ENCODE peak calls at places on chromosomes 6 and 20, in seven cellular contexts. B, D, A, V, G, E and I are unnamed samples.

GRCh38 chr20:43194187-43194586 is 4.5 kb upstream of the PTPRT start:
- DNase-seq in B (no peak), D (no peak), A (no peak), V (no peak), G (no peak), E (no peak), I (no peak)

GRCh38 chr6:157280947-157281346 is 42.4 kb downstream of the TMEM242 start:
- DNase-seq in B (no peak), D (no peak), A (no peak), V (no peak), G (no peak), E (no peak), I (no peak)

GRCh38 chr6:29995346-29995777 is 53.0 kb downstream of the HLA-A start:
- DNase-seq in B (peak), D (no peak), A (no peak), V (peak), G (no peak), E (no peak), I (no peak)

GRCh38 chr6:5894357-5894756 is 112.4 kb downstream of the NRN1 start:
- DNase-seq in B (no peak), D (no peak), A (no peak), V (no peak), G (no peak), E (no peak), I (no peak)

GRCh38 chr6:9593566-9593965 is 821.3 kb downstream of the TFAP2A start:
- DNase-seq in B (no peak), D (no peak), A (no peak), V (no peak), G (no peak), E (no peak), I (no peak)

GRCh38 chr6:157531986-157532365 is 151.0 kb downstream of the ZDHHC14 start:
- DNase-seq in B (no peak), D (no peak), A (no peak), V (no peak), G (no peak), E (no peak), I (no peak)

GRCh38 chr20:62219992-62220665 is at the start of gene HRH3:
- DNase-seq in B (no peak), D (peak), A (peak), V (no peak), G (peak), E (peak), I (no peak)

GRCh38 chr6:43951756-43952675 is 175.2 kb downstream of the MRPL14 start:
- DNase-seq in B (no peak), D (no peak), A (no peak), V (no peak), G (no peak), E (no peak), I (no peak)

GRCh38 chr6:133130863-133131262 is 110.3 kb upstream of the EYA4 start:
- DNase-seq in B (no peak), D (no peak), A (no peak), V (peak), G (peak), E (no peak), I (no peak)

GRCh38 chr6:111844376-111844775 is 28.9 kb downstream of the FYN start:
- DNase-seq in B (no peak), D (no peak), A (no peak), V (no peak), G (no peak), E (no peak), I (no peak)

GRCh38 chr6:22717906-22718305 is 148.5 kb downstream of the HDGFL1 start:
- DNase-seq in B (no peak), D (no peak), A (no peak), V (no peak), G (no peak), E (peak), I (no peak)

GRCh38 chr6:160851031-160851430 is 140.5 kb upstream of the MAP3K4 start:
- DNase-seq in B (no peak), D (no peak), A (no peak), V (no peak), G (no peak), E (no peak), I (no peak)

GRCh38 chr6:32087574-32088486 is 21.3 kb downstream of the TNXB start:
- DNase-seq in B (peak), D (peak), A (peak), V (peak), G (peak), E (peak), I (peak)

GRCh38 chr6:55822815-55823214 is 52.6 kb downstream of the BMP5 start:
- DNase-seq in B (peak), D (no peak), A (no peak), V (peak), G (no peak), E (no peak), I (no peak)

GRCh38 chr20:48830826-48831318 is 3.1 kb upstream of the PREX1 start:
- DNase-seq in B (no peak), D (no peak), A (no peak), V (no peak), G (no peak), E (no peak), I (no peak)

GRCh38 chr20:47066484-47067270 is 172.0 kb downstream of the EYA2 start:
- DNase-seq in B (peak), D (no peak), A (no peak), V (no peak), G (no peak), E (no peak), I (no peak)

GRCh38 chr6:37584654-37585522 is 85.2 kb upstream of the CCDC167 start:
- DNase-seq in B (no peak), D (no peak), A (no peak), V (no peak), G (no peak), E (no peak), I (no peak)

GRCh38 chr20:51498765-51499540 is 43.6 kb downstream of the NFATC2 start:
- DNase-seq in B (no peak), D (no peak), A (no peak), V (no peak), G (no peak), E (no peak), I (no peak)

GRCh38 chr20:9088556-9088955 is 19.7 kb downstream of the PLCB4 start:
- DNase-seq in B (no peak), D (no peak), A (no peak), V (no peak), G (no peak), E (no peak), I (no peak)

GRCh38 chr6:37303891-37304503 is 46.1 kb upstream of the TMEM217 start:
- DNase-seq in B (peak), D (no peak), A (peak), V (peak), G (peak), E (no peak), I (no peak)

GRCh38 chr6:21846541-21847451 is 253.2 kb downstream of the SOX4 start:
- DNase-seq in B (no peak), D (no peak), A (no peak), V (no peak), G (no peak), E (no peak), I (no peak)

GRCh38 chr6:66396145-66396544 is 689.1 kb upstream of the EYS start:
- DNase-seq in B (no peak), D (no peak), A (no peak), V (no peak), G (peak), E (no peak), I (no peak)

GRCh38 chr20:58094160-58094559 is 134.3 kb downstream of the ANKRD60 start:
- DNase-seq in B (no peak), D (no peak), A (no peak), V (no peak), G (no peak), E (no peak), I (no peak)

GRCh38 chr20:58179083-58179431 is 49.4 kb downstream of the ANKRD60 start:
- DNase-seq in B (no peak), D (no peak), A (no peak), V (no peak), G (no peak), E (no peak), I (no peak)

GRCh38 chr6:40485300-40485699 is 101.9 kb downstream of the LRFN2 start:
- DNase-seq in B (no peak), D (no peak), A (no peak), V (no peak), G (peak), E (no peak), I (no peak)

GRCh38 chr20:53606364-53606985 is 12.8 kb upstream of the ZNF217 start:
- DNase-seq in B (peak), D (no peak), A (no peak), V (peak), G (peak), E (peak), I (no peak)

GRCh38 chr6:859936-860335 is 167.0 kb upstream of the EXOC2 start:
- DNase-seq in B (no peak), D (no peak), A (no peak), V (no peak), G (no peak), E (no peak), I (no peak)

GRCh38 chr6:71190809-71191208 is 97.8 kb upstream of the OGFRL1 start:
- DNase-seq in B (peak), D (no peak), A (no peak), V (peak), G (no peak), E (no peak), I (no peak)

GRCh38 chr20:52454660-52455059 is 263.1 kb upstream of the ZFP64 start:
- DNase-seq in B (peak), D (no peak), A (no peak), V (peak), G (no peak), E (no peak), I (no peak)

GRCh38 chr6:155265843-155266535 is 2.2 kb downstream of the CLDN20 start:
- DNase-seq in B (no peak), D (no peak), A (no peak), V (no peak), G (no peak), E (no peak), I (no peak)
- TF ChIP-seq CTCF in B (no peak), D (no peak), A (no peak), V (no peak), G (no peak), E (no peak), I (no peak)

GRCh38 chr6:15513801-15514711 is 148.8 kb downstream of the DTNBP1 start:
- DNase-seq in B (no peak), D (no peak), A (no peak), V (no peak), G (no peak), E (no peak), I (no peak)

GRCh38 chr6:15511248-15512125 is 151.3 kb downstream of the DTNBP1 start:
- DNase-seq in B (no peak), D (no peak), A (no peak), V (no peak), G (no peak), E (no peak), I (no peak)

GRCh38 chr6:15513131-15513771 is 149.6 kb downstream of the DTNBP1 start:
- DNase-seq in B (no peak), D (no peak), A (no peak), V (no peak), G (peak), E (no peak), I (no peak)

GRCh38 chr6:15510536-15511247 is 152.1 kb downstream of the DTNBP1 start:
- DNase-seq in B (no peak), D (no peak), A (no peak), V (no peak), G (no peak), E (no peak), I (no peak)

GRCh38 chr6:15512126-15512525 is 150.7 kb downstream of the DTNBP1 start:
- DNase-seq in B (no peak), D (no peak), A (peak), V (no peak), G (peak), E (no peak), I (no peak)
- TF ChIP-seq CTCF in B (peak), D (no peak), A (no peak), V (no peak), G (peak), E (no peak), I (no peak)

GRCh38 chr6:143206550-143206949 is 145.9 kb downstream of the AIG1 start:
- DNase-seq in B (no peak), D (no peak), A (no peak), V (no peak), G (no peak), E (no peak), I (no peak)

GRCh38 chr6:143213977-143214376 is 153.3 kb downstream of the AIG1 start:
- DNase-seq in B (no peak), D (no peak), A (no peak), V (peak), G (no peak), E (no peak), I (no peak)

GRCh38 chr6:143205983-143206382 is 145.3 kb downstream of the AIG1 start:
- DNase-seq in B (peak), D (no peak), A (no peak), V (peak), G (no peak), E (no peak), I (no peak)

GRCh38 chr6:143215363-143215762 is 154.7 kb downstream of the AIG1 start:
- DNase-seq in B (no peak), D (no peak), A (no peak), V (no peak), G (no peak), E (no peak), I (no peak)

DNA sequence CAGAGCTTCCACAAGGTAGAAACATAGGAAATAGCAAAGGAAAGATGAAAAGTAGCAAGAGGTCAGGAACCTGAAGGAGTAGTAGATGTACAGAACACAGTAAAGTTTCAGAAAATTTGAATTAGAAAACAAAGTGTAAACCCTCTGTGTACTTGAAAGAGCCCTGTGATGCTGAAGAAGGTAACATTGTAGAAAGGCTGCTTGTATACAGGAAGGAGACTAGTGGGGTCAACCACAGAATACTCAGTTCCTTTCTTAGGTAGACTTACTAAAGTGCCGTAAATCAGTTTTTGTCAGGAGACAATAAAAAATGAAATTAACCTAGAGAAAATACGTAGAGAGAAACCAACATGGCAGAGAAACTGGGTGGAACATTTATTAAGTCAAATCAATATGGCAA is 149.7 kb downstream of the AIG1 start:
- DNase-seq in B (no peak), D (no peak), A (no peak), V (no peak), G (no peak), E (no peak), I (no peak)
- TF ChIP-seq CTCF in B (no peak), D (no peak), A (no peak), V (no peak), G (no peak), E (no peak), I (no peak)

GRCh38 chr6:2939315-2940009 is 31.9 kb downstream of the SERPINB6 start:
- DNase-seq in B (no peak), D (no peak), A (no peak), V (no peak), G (peak), E (peak), I (no peak)

GRCh38 chr6:2940010-2940850 is 31.1 kb downstream of the SERPINB6 start:
- DNase-seq in B (no peak), D (peak), A (no peak), V (no peak), G (peak), E (peak), I (no peak)

GRCh38 chr6:2937627-2938003 is 33.8 kb downstream of the SERPINB6 start:
- DNase-seq in B (no peak), D (no peak), A (no peak), V (no peak), G (no peak), E (no peak), I (no peak)

GRCh38 chr6:2938004-2938631 is 33.2 kb downstream of the SERPINB6 start:
- DNase-seq in B (no peak), D (no peak), A (no peak), V (no peak), G (peak), E (peak), I (no peak)

GRCh38 chr6:2938632-2939083 is 32.7 kb downstream of the SERPINB6 start:
- DNase-seq in B (no peak), D (no peak), A (no peak), V (no peak), G (peak), E (peak), I (no peak)
- TF ChIP-seq CTCF in B (no peak), D (no peak), A (no peak), V (peak), G (no peak), E (no peak), I (no peak)

GRCh38 chr20:40880063-40880715 is 148.4 kb upstream of the TOP1 start:
- DNase-seq in B (no peak), D (no peak), A (no peak), V (no peak), G (no peak), E (no peak), I (no peak)
- TF ChIP-seq CTCF in B (no peak), D (no peak), A (no peak), V (peak), G (no peak), E (no peak), I (no peak)

DNA sequence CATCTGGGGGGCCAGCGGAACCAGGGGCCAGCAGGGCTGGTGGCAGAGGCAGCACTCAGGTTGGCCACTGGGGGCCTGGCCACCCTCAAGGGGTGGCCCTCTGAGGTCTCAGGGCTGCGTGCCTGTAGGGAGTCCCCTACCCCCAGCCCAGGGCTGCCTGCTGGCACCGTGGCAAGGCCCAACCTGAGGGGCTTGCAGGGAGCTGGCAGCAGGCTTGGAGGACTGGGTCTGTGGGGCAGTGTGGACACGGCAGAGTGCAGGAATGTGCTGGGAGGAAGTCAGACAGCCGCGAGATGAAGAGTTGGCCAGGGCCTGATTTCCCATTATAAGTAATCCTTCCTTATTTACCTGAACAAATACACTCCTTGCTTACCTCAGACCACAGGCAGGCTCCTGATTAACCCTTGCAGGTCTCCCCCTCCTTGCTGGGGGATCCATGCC is at the start of gene SPDEF:
- DNase-seq in B (no peak), D (no peak), A (no peak), V (no peak), G (no peak), E (peak), I (no peak)
- TF ChIP-seq CTCF in B (no peak), D (no peak), A (no peak), V (no peak), G (no peak), E (no peak), I (no peak)

GRCh38 chr6:151590742-151591141 is 96.9 kb downstream of the CCDC170 start:
- DNase-seq in B (no peak), D (no peak), A (no peak), V (no peak), G (no peak), E (no peak), I (no peak)

GRCh38 chr6:151592449-151593169 is 98.8 kb downstream of the CCDC170 start:
- DNase-seq in B (no peak), D (no peak), A (no peak), V (no peak), G (no peak), E (no peak), I (no peak)

GRCh38 chr6:151589667-151590066 is 95.8 kb downstream of the CCDC170 start:
- DNase-seq in B (no peak), D (no peak), A (no peak), V (no peak), G (no peak), E (no peak), I (no peak)
- TF ChIP-seq CTCF in B (no peak), D (no peak), A (no peak), V (no peak), G (no peak), E (no peak), I (no peak)

GRCh38 chr20:59940956-59941294 is 736 bp downstream of the FAM217B start:
- DNase-seq in B (no peak), D (no peak), A (no peak), V (no peak), G (no peak), E (no peak), I (no peak)

GRCh38 chr20:59939052-59939878 is 840 bp downstream of the PPP1R3D start:
- DNase-seq in B (peak), D (no peak), A (peak), V (peak), G (peak), E (no peak), I (no peak)

GRCh38 chr20:59939879-59940128 is 301 bp downstream of the PPP1R3D start:
- DNase-seq in B (no peak), D (no peak), A (peak), V (no peak), G (peak), E (peak), I (no peak)

GRCh38 chr20:59938696-59939051 is 1.4 kb downstream of the PPP1R3D start:
- DNase-seq in B (no peak), D (no peak), A (no peak), V (peak), G (no peak), E (no peak), I (no peak)

DNA sequence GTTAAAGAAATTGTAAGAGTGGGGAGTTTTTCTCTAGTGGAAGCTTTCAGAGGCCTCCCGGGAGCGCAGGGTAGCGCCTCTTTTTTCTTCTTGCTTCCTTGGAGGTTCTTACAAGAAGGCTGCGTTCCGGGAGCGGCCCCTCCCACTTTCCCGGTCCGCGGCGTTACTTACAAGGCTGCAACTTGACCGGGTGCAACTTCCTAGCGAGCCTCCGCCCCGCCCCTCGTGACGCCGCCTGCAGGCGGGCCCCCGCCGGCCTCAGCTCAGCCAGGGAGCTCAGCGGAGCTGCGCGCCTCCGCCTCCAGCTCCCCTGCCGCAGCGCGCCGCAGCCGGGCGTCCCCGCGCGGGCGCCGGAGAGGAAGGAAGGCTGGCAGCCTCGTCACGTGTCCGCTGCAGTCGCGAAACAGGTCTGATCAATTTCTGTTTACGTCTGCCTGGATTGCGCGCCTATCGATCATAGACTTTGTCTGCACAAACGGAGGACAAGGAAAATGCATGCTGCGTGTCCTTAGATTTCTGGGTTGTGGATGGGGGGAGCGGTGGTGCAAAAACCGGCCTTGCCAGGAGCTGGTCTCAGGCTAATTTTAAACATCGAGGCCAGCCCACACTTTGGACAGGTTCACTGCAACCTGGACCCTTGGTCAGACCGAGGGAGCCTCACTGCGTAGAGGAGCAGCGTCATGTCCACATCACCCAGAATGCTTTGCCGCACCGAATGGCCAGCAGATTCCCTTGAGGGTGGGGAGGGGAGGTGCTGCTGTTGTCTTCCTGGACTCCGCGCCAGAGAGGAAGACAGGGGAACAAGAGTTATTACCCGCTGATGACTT is at the start of the genes FAM217B and PPP1R3D:
- DNase-seq in B (peak), D (peak), A (peak), V (peak), G (peak), E (peak), I (peak)
- TF ChIP-seq CTCF in B (no peak), D (no peak), A (no peak), V (no peak), G (no peak), E (no peak), I (no peak)